ENCODE peak calls at places on chromosomes 12 and 14, in eight cellular contexts. One of them, this sample, is unnamed.

GRCh38 chr14:103366741-103367140 is 18.5 kb upstream of the MARK3 start:
- DNase-seq in cardiac muscle cell: no peak
- DNase-seq in NB4: no peak
- DNase-seq in gastrocnemius medialis: no peak
- DNase-seq in neural crest cell: no peak
- DNase-seq in neural progenitor cell: no peak
- DNase-seq in fibroblast of the aortic adventitia: no peak
- DNase-seq in AG04450: no peak
- DNase-seq in this sample: no peak

GRCh38 chr14:91861091-91861490 is 6.2 kb downstream of the TC2N start:
- DNase-seq in gastrocnemius medialis: no peak
- DNase-seq in neural crest cell: no peak
- DNase-seq in neural progenitor cell: no peak
- DNase-seq in AG04450: no peak
- DNase-seq in fibroblast of the aortic adventitia: no peak
- DNase-seq in NB4: no peak
- DNase-seq in cardiac muscle cell: no peak
- DNase-seq in this sample: no peak

GRCh38 chr14:77087631-77088030 is 10.4 kb upstream of the CIPC start:
- DNase-seq in AG04450: no peak
- DNase-seq in fibroblast of the aortic adventitia: no peak
- DNase-seq in neural progenitor cell: no peak
- DNase-seq in gastrocnemius medialis: no peak
- DNase-seq in neural crest cell: no peak
- DNase-seq in NB4: no peak
- DNase-seq in cardiac muscle cell: no peak
- DNase-seq in this sample: no peak

GRCh38 chr12:74488134-74488533 is 49.5 kb upstream of the ATXN7L3B start:
- DNase-seq in neural progenitor cell: no peak
- DNase-seq in gastrocnemius medialis: no peak
- DNase-seq in NB4: no peak
- DNase-seq in neural crest cell: no peak
- DNase-seq in fibroblast of the aortic adventitia: no peak
- DNase-seq in AG04450: no peak
- DNase-seq in cardiac muscle cell: no peak
- DNase-seq in this sample: no peak

GRCh38 chr14:20327005-20327869 is 5.8 kb downstream of the CCNB1IP1 start:
- DNase-seq in cardiac muscle cell: peak; percentile 64
- DNase-seq in neural progenitor cell: peak; percentile 65
- DNase-seq in NB4: peak; percentile 76
- DNase-seq in gastrocnemius medialis: no peak
- DNase-seq in fibroblast of the aortic adventitia: peak; percentile 83
- DNase-seq in AG04450: peak; percentile 54
- DNase-seq in neural crest cell: no peak
- DNase-seq in this sample: peak; percentile 36

GRCh38 chr12:107622005-107622404 is 63.6 kb upstream of the PWP1 start:
- DNase-seq in neural crest cell: peak; percentile 21
- DNase-seq in fibroblast of the aortic adventitia: peak; percentile 26
- DNase-seq in neural progenitor cell: peak; percentile 54
- DNase-seq in NB4: peak; percentile 59
- DNase-seq in gastrocnemius medialis: no peak
- DNase-seq in cardiac muscle cell: no peak
- DNase-seq in AG04450: no peak
- DNase-seq in this sample: no peak

GRCh38 chr12:9037431-9037830 is 48.1 kb downstream of the KLRG1 start:
- DNase-seq in fibroblast of the aortic adventitia: no peak
- DNase-seq in gastrocnemius medialis: no peak
- DNase-seq in cardiac muscle cell: no peak
- DNase-seq in AG04450: no peak
- DNase-seq in neural progenitor cell: no peak
- DNase-seq in NB4: no peak
- DNase-seq in neural crest cell: no peak
- DNase-seq in this sample: no peak

GRCh38 chr12:43338848-43339526 is 213.0 kb downstream of the ADAMTS20 start:
- DNase-seq in cardiac muscle cell: peak; percentile 90
- DNase-seq in AG04450: no peak
- DNase-seq in NB4: peak; percentile 75
- DNase-seq in fibroblast of the aortic adventitia: peak; percentile 78
- DNase-seq in neural progenitor cell: peak; percentile 63
- DNase-seq in neural crest cell: peak; percentile 2
- DNase-seq in gastrocnemius medialis: no peak
- DNase-seq in this sample: peak; percentile 4

GRCh38 chr12:130952545-130952954 is 1.2 kb upstream of the ADGRD1 start:
- DNase-seq in AG04450: no peak
- DNase-seq in neural progenitor cell: no peak
- DNase-seq in cardiac muscle cell: peak; percentile 47
- DNase-seq in fibroblast of the aortic adventitia: no peak
- DNase-seq in NB4: no peak
- DNase-seq in gastrocnemius medialis: no peak
- DNase-seq in neural crest cell: no peak
- DNase-seq in this sample: no peak

GRCh38 chr12:125386652-125387051 is 321.4 kb downstream of the AACS start:
- DNase-seq in cardiac muscle cell: peak; percentile 7
- DNase-seq in gastrocnemius medialis: no peak
- DNase-seq in neural crest cell: no peak
- DNase-seq in fibroblast of the aortic adventitia: no peak
- DNase-seq in NB4: no peak
- DNase-seq in neural progenitor cell: no peak
- DNase-seq in AG04450: no peak
- DNase-seq in this sample: no peak

GRCh38 chr14:47040490-47040889 is 388.9 kb upstream of the RPL10L start:
- DNase-seq in AG04450: no peak
- DNase-seq in cardiac muscle cell: peak; percentile 79
- DNase-seq in NB4: peak; percentile 6
- DNase-seq in neural progenitor cell: peak; percentile 50
- DNase-seq in neural crest cell: no peak
- DNase-seq in fibroblast of the aortic adventitia: no peak
- DNase-seq in gastrocnemius medialis: no peak
- DNase-seq in this sample: peak; percentile 2

GRCh38 chr12:6205761-6206160 is 5.6 kb downstream of the CD9 start:
- DNase-seq in neural crest cell: no peak
- DNase-seq in NB4: peak; percentile 79
- DNase-seq in gastrocnemius medialis: no peak
- DNase-seq in neural progenitor cell: no peak
- DNase-seq in cardiac muscle cell: no peak
- DNase-seq in AG04450: no peak
- DNase-seq in fibroblast of the aortic adventitia: no peak
- DNase-seq in this sample: no peak

GRCh38 chr12:19068137-19068536 is 61.4 kb upstream of the PLEKHA5 start:
- DNase-seq in AG04450: no peak
- DNase-seq in NB4: no peak
- DNase-seq in neural progenitor cell: no peak
- DNase-seq in cardiac muscle cell: no peak
- DNase-seq in neural crest cell: no peak
- DNase-seq in gastrocnemius medialis: no peak
- DNase-seq in fibroblast of the aortic adventitia: no peak
- DNase-seq in this sample: no peak

GRCh38 chr12:46914336-46914735 is 88.5 kb upstream of the SLC38A4 start:
- DNase-seq in NB4: no peak
- DNase-seq in neural progenitor cell: no peak
- DNase-seq in AG04450: no peak
- DNase-seq in cardiac muscle cell: no peak
- DNase-seq in neural crest cell: no peak
- DNase-seq in fibroblast of the aortic adventitia: no peak
- DNase-seq in gastrocnemius medialis: no peak
- DNase-seq in this sample: no peak

GRCh38 chr12:47767197-47767724 is 5.8 kb upstream of the SLC48A1 start:
- DNase-seq in AG04450: no peak
- DNase-seq in NB4: peak; percentile 85
- DNase-seq in fibroblast of the aortic adventitia: peak; percentile 59
- DNase-seq in gastrocnemius medialis: no peak
- DNase-seq in neural progenitor cell: peak; percentile 48
- DNase-seq in cardiac muscle cell: peak; percentile 57
- DNase-seq in neural crest cell: no peak
- DNase-seq in this sample: peak; percentile 79

GRCh38 chr14:76956253-76957090 is 72.0 kb downstream of the IRF2BPL start:
- DNase-seq in neural progenitor cell: peak; percentile 91
- DNase-seq in fibroblast of the aortic adventitia: peak; percentile 90
- DNase-seq in neural crest cell: peak; percentile 88
- DNase-seq in NB4: peak; percentile 96
- DNase-seq in gastrocnemius medialis: peak; percentile 90
- DNase-seq in cardiac muscle cell: peak; percentile 96
- DNase-seq in AG04450: peak; percentile 59
- DNase-seq in this sample: peak; percentile 80

GRCh38 chr12:1993341-1993740 is 10.9 kb downstream of the DCP1B start:
- DNase-seq in gastrocnemius medialis: no peak
- DNase-seq in AG04450: peak; percentile 88
- DNase-seq in NB4: peak; percentile 57
- DNase-seq in neural crest cell: no peak
- DNase-seq in neural progenitor cell: no peak
- DNase-seq in fibroblast of the aortic adventitia: peak; percentile 86
- DNase-seq in cardiac muscle cell: no peak
- DNase-seq in this sample: no peak

DNA sequence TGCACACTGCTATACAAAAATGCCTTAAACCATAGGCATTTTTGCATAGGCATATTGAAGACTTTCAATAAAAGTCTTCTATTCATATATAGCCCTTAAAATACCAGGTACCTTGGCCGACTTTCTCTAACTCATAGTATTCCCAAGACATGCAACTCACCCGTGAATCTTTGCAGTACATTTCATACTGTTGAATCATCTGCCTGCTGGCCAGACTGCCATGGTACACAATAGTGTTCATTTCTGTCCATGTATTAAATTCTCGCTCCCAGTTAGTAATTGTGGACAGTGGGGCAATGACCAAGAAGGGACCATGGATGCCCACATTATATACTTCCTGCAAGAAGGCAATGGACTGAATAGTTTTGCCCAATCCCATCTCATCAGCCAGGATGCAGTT is 24.3 kb upstream of the SUPT16H start:
- DNase-seq in fibroblast of the aortic adventitia: peak; percentile 75
- DNase-seq in AG04450: no peak
- DNase-seq in cardiac muscle cell: no peak
- DNase-seq in gastrocnemius medialis: no peak
- DNase-seq in neural progenitor cell: no peak
- DNase-seq in neural crest cell: no peak
- DNase-seq in NB4: no peak
- DNase-seq in this sample: no peak
- TF ChIP-seq CTCF in fibroblast of the aortic adventitia: peak; percentile 13
- TF ChIP-seq CTCF in AG04450: no peak
- TF ChIP-seq CTCF in cardiac muscle cell: no peak
- TF ChIP-seq CTCF in gastrocnemius medialis: no peak
- TF ChIP-seq CTCF in neural progenitor cell: no peak
- TF ChIP-seq CTCF in neural crest cell: no peak
- TF ChIP-seq CTCF in NB4: no peak
- TF ChIP-seq CTCF in this sample: no peak

GRCh38 chr12:14824012-14824634 is 10.1 kb upstream of the SMCO3 start:
- DNase-seq in gastrocnemius medialis: no peak
- DNase-seq in AG04450: no peak
- DNase-seq in neural crest cell: no peak
- DNase-seq in cardiac muscle cell: no peak
- DNase-seq in NB4: no peak
- DNase-seq in neural progenitor cell: no peak
- DNase-seq in fibroblast of the aortic adventitia: no peak
- DNase-seq in this sample: no peak
- TF ChIP-seq CTCF in gastrocnemius medialis: no peak
- TF ChIP-seq CTCF in AG04450: no peak
- TF ChIP-seq CTCF in neural crest cell: no peak
- TF ChIP-seq CTCF in cardiac muscle cell: no peak
- TF ChIP-seq CTCF in NB4: no peak
- TF ChIP-seq CTCF in neural progenitor cell: no peak
- TF ChIP-seq CTCF in fibroblast of the aortic adventitia: no peak
- TF ChIP-seq CTCF in this sample: no peak

DNA sequence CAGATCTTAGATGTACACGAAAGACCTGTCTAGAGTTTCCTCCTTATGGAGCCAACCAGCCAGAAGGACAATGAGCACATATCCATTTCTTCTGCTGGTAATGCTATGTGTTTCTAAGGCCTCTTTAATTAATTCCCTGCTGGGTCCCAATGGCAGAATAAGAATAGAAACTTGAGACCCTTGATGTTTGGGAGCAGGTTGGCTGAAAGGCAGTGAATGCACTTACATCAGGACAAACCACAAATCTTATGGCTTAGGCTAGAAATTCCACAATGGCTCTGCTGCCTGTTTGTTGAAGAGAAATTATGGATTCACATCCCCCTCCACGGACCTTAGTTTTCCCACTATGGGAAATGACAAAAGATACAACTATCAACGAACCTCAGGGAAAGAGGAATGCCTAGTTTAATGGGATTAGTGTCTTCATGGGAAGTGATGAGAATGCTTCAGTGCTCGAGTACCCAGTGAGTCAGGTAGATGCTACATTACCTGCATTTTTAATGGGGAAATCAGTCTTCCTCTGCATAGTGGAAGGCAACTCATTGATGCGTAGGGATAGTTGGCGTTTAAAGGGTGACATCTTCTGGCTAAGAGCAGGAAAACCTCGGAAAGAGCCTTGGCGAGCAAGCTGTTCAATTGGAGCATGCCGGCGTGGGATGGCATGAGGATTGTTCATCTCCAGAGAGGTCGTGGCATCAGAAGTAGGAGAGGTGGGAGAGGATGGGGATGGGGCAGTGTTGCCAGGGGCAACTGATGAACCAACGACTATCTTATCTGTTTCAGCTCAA is 46.5 kb downstream of the PAPLN start:
- DNase-seq in fibroblast of the aortic adventitia: peak; percentile 38
- DNase-seq in neural crest cell: no peak
- DNase-seq in NB4: no peak
- DNase-seq in gastrocnemius medialis: no peak
- DNase-seq in AG04450: no peak
- DNase-seq in neural progenitor cell: peak; percentile 76
- DNase-seq in cardiac muscle cell: peak; percentile 33
- DNase-seq in this sample: no peak
- TF ChIP-seq CTCF in fibroblast of the aortic adventitia: peak; percentile 26
- TF ChIP-seq CTCF in neural crest cell: peak; percentile 33
- TF ChIP-seq CTCF in NB4: no peak
- TF ChIP-seq CTCF in gastrocnemius medialis: no peak
- TF ChIP-seq CTCF in AG04450: peak; percentile 35
- TF ChIP-seq CTCF in neural progenitor cell: peak; percentile 60
- TF ChIP-seq CTCF in cardiac muscle cell: peak; percentile 44
- TF ChIP-seq CTCF in this sample: no peak

GRCh38 chr12:68806488-68807237 is 1.3 kb upstream of the MDM2 start:
- DNase-seq in AG04450: no peak
- DNase-seq in fibroblast of the aortic adventitia: no peak
- DNase-seq in cardiac muscle cell: no peak
- DNase-seq in gastrocnemius medialis: no peak
- DNase-seq in neural progenitor cell: no peak
- DNase-seq in neural crest cell: no peak
- DNase-seq in NB4: peak; percentile 43
- DNase-seq in this sample: no peak

GRCh38 chr12:68808388-68809189 is 612 bp downstream of the MDM2 start:
- DNase-seq in neural progenitor cell: peak; percentile 76
- DNase-seq in fibroblast of the aortic adventitia: peak; percentile 95
- DNase-seq in cardiac muscle cell: peak; percentile 75
- DNase-seq in gastrocnemius medialis: peak; percentile 76
- DNase-seq in AG04450: peak; percentile 75
- DNase-seq in neural crest cell: peak; percentile 59
- DNase-seq in NB4: peak; percentile 89
- DNase-seq in this sample: peak; percentile 65

GRCh38 chr12:68805592-68806120 is 2.3 kb upstream of the MDM2 start:
- DNase-seq in fibroblast of the aortic adventitia: no peak
- DNase-seq in neural crest cell: no peak
- DNase-seq in neural progenitor cell: no peak
- DNase-seq in cardiac muscle cell: no peak
- DNase-seq in AG04450: no peak
- DNase-seq in NB4: no peak
- DNase-seq in gastrocnemius medialis: no peak
- DNase-seq in this sample: no peak

GRCh38 chr12:68809190-68810026 is 1.4 kb downstream of the MDM2 start:
- DNase-seq in neural crest cell: no peak
- DNase-seq in NB4: no peak
- DNase-seq in cardiac muscle cell: no peak
- DNase-seq in fibroblast of the aortic adventitia: peak; percentile 55
- DNase-seq in gastrocnemius medialis: no peak
- DNase-seq in neural progenitor cell: no peak
- DNase-seq in AG04450: no peak
- DNase-seq in this sample: no peak

GRCh38 chr12:68807576-68808387 is at the start of gene MDM2:
- DNase-seq in NB4: peak; percentile 98
- DNase-seq in AG04450: peak; percentile 61
- DNase-seq in neural crest cell: peak; percentile 89
- DNase-seq in fibroblast of the aortic adventitia: peak; percentile 87
- DNase-seq in gastrocnemius medialis: peak; percentile 93
- DNase-seq in neural progenitor cell: peak; percentile 97
- DNase-seq in cardiac muscle cell: peak; percentile 94
- DNase-seq in this sample: peak; percentile 98
- TF ChIP-seq CTCF in NB4: peak; percentile 73
- TF ChIP-seq CTCF in AG04450: peak; percentile 76
- TF ChIP-seq CTCF in neural crest cell: peak; percentile 67
- TF ChIP-seq CTCF in fibroblast of the aortic adventitia: peak; percentile 64
- TF ChIP-seq CTCF in gastrocnemius medialis: peak; percentile 87
- TF ChIP-seq CTCF in neural progenitor cell: peak; percentile 76
- TF ChIP-seq CTCF in cardiac muscle cell: peak; percentile 83
- TF ChIP-seq CTCF in this sample: peak; percentile 78